ENCODE peak calls at places on chromosomes 7 and 10, in four cellular contexts. G is AG08395, L is COR-L47, Y is sciatic nerve. J is an unnamed sample.
A peak's percentile ranks its signal among the peaks of the same experiment; 100 is the strongest.

GRCh38 chr10:119268871-119269506 is 61.6 kb downstream of the GRK5 start:
- DNase-seq in G (no peak), L (no peak), Y (no peak), J (peak; percentile 86)

GRCh38 chr10:48651293-48651692 is 33.4 kb upstream of the WDFY4 start:
- DNase-seq in G (no peak), L (no peak), Y (no peak), J (no peak)

GRCh38 chr7:78176186-78176585 is 377.6 kb downstream of the PHTF2 start:
- DNase-seq in G (peak; percentile 27), L (no peak), Y (no peak), J (no peak)

GRCh38 chr7:56092789-56093531 is at the start of gene PHKG1:
- DNase-seq in G (peak; percentile 94), L (peak; percentile 64), Y (peak; percentile 85), J (no peak)

GRCh38 chr7:15801041-15801440 is 114.6 kb upstream of the MEOX2 start:
- DNase-seq in G (no peak), L (no peak), Y (no peak), J (no peak)

GRCh38 chr7:31981874-31982390 is 88.3 kb downstream of the PDE1C start:
- DNase-seq in G (no peak), L (no peak), Y (no peak), J (no peak)

GRCh38 chr7:116162236-116162635 is 48.1 kb upstream of the TES start:
- DNase-seq in G (no peak), L (no peak), Y (no peak), J (no peak)

GRCh38 chr10:101536800-101537199 is 51.3 kb downstream of the POLL start:
- DNase-seq in G (peak; percentile 37), L (no peak), Y (no peak), J (no peak)

GRCh38 chr10:17737021-17737965 is 14.7 kb upstream of the TMEM236 start:
- DNase-seq in G (peak; percentile 60), L (no peak), Y (no peak), J (no peak)

GRCh38 chr7:88306590-88307048 is at the start of gene STEAP4:
- DNase-seq in G (peak; percentile 46), L (no peak), Y (peak; percentile 87), J (no peak)

GRCh38 chr7:142806957-142807356 is 36.2 kb downstream of the PRSS2 start:
- DNase-seq in G (no peak), L (no peak), Y (no peak), J (no peak)

GRCh38 chr10:124372906-124373305 is 45.8 kb downstream of the OAT start:
- DNase-seq in G (no peak), L (no peak), Y (no peak), J (no peak)

GRCh38 chr7:156640949-156641485 is 443 bp downstream of the RNF32 start:
- DNase-seq in G (no peak), L (peak; percentile 58), Y (peak; percentile 60), J (peak; percentile 54)

GRCh38 chr7:39536926-39537325 is 29.3 kb upstream of the YAE1 start:
- DNase-seq in G (no peak), L (no peak), Y (no peak), J (no peak)

GRCh38 chr10:99659868-99660366 is 608 bp downstream of the ENTPD7 start:
- DNase-seq in G (no peak), L (no peak), Y (no peak), J (no peak)

GRCh38 chr10:16440396-16441105 is 3.7 kb downstream of the PTER start:
- DNase-seq in G (no peak), L (no peak), Y (no peak), J (peak; percentile 1)

GRCh38 chr10:91552260-91552659 is 80.6 kb downstream of the PPP1R3C start:
- DNase-seq in G (no peak), L (no peak), Y (no peak), J (no peak)

GRCh38 chr10:74244097-74244685 is 93.2 kb downstream of the ADK start:
- DNase-seq in G (no peak), L (peak; percentile 18), Y (no peak), J (no peak)

GRCh38 chr7:142873281-142873784 is 12.2 kb downstream of the TRPV6 start:
- DNase-seq in G (no peak), L (no peak), Y (no peak), J (no peak)

GRCh38 chr7:45174966-45175765 is 17.6 kb downstream of the RAMP3 start:
- DNase-seq in G (no peak), L (peak; percentile 14), Y (peak; percentile 36), J (no peak)